ENCODE peak calls at places on chromosomes 5 and 9, in four cellular contexts. One of them, this sample, is unnamed.
A peak's percentile ranks its signal among the peaks of the same experiment; 100 is the strongest.

GRCh38 chr5:107430077-107430625 is 240.6 kb downstream of the EFNA5 start:
- DNase-seq in GM12878: no peak
- DNase-seq in HepG2: no peak
- DNase-seq in H1: no peak
- DNase-seq in this sample: no peak

GRCh38 chr5:36883894-36884462 is 7.4 kb downstream of the NIPBL start:
- DNase-seq in GM12878: no peak
- DNase-seq in HepG2: no peak
- DNase-seq in H1: no peak
- DNase-seq in this sample: no peak

GRCh38 chr5:145681686-145682085 is 153.5 kb downstream of the PRELID2 start:
- DNase-seq in GM12878: peak; percentile 32
- DNase-seq in HepG2: peak; percentile 83
- DNase-seq in H1: no peak
- DNase-seq in this sample: peak; percentile 27

GRCh38 chr9:84121991-84122523 is 141.5 kb downstream of the RMI1 start:
- DNase-seq in GM12878: no peak
- DNase-seq in HepG2: no peak
- DNase-seq in H1: no peak
- DNase-seq in this sample: no peak

GRCh38 chr9:124482431-124483031 is 24.7 kb downstream of the NR5A1 start:
- DNase-seq in GM12878: no peak
- DNase-seq in HepG2: no peak
- DNase-seq in H1: no peak
- DNase-seq in this sample: no peak

GRCh38 chr9:109086221-109086620 is 33.5 kb downstream of the TMEM245 start:
- DNase-seq in GM12878: peak; percentile 38
- DNase-seq in HepG2: no peak
- DNase-seq in H1: no peak
- DNase-seq in this sample: no peak

GRCh38 chr9:136978073-136978864 is 965 bp downstream of the PTGDS start:
- DNase-seq in GM12878: no peak
- DNase-seq in HepG2: no peak
- DNase-seq in H1: peak; percentile 68
- DNase-seq in this sample: peak; percentile 49

GRCh38 chr5:69484891-69485290 is 7.7 kb upstream of the OCLN start:
- DNase-seq in GM12878: no peak
- DNase-seq in HepG2: peak; percentile 24
- DNase-seq in H1: no peak
- DNase-seq in this sample: no peak

GRCh38 chr5:56195016-56195415 is 38.1 kb downstream of the ANKRD55 start:
- DNase-seq in GM12878: no peak
- DNase-seq in HepG2: no peak
- DNase-seq in H1: no peak
- DNase-seq in this sample: no peak

GRCh38 chr9:96447406-96447805 is 2.6 kb upstream of the HABP4 start:
- DNase-seq in GM12878: no peak
- DNase-seq in HepG2: no peak
- DNase-seq in H1: no peak
- DNase-seq in this sample: no peak

GRCh38 chr5:139768802-139769465 is 26.7 kb upstream of the PSD2 start:
- DNase-seq in GM12878: no peak
- DNase-seq in HepG2: no peak
- DNase-seq in H1: no peak
- DNase-seq in this sample: no peak

GRCh38 chr9:98572054-98572627 is 136.6 kb downstream of the GABBR2 start:
- DNase-seq in GM12878: no peak
- DNase-seq in HepG2: no peak
- DNase-seq in H1: no peak
- DNase-seq in this sample: no peak

GRCh38 chr5:123809594-123810172 is 297.7 kb downstream of the CSNK1G3 start:
- DNase-seq in GM12878: no peak
- DNase-seq in HepG2: no peak
- DNase-seq in H1: no peak
- DNase-seq in this sample: no peak

GRCh38 chr5:2738156-2738699 is 13.2 kb downstream of the IRX2 start:
- DNase-seq in GM12878: no peak
- DNase-seq in HepG2: no peak
- DNase-seq in H1: no peak
- DNase-seq in this sample: no peak

GRCh38 chr5:91166040-91166807 is 216.9 kb downstream of the ARRDC3 start:
- DNase-seq in GM12878: no peak
- DNase-seq in HepG2: no peak
- DNase-seq in H1: no peak
- DNase-seq in this sample: no peak

GRCh38 chr5:77282337-77283027 is 72.0 kb downstream of the PDE8B start:
- DNase-seq in GM12878: no peak
- DNase-seq in HepG2: no peak
- DNase-seq in H1: no peak
- DNase-seq in this sample: no peak

GRCh38 chr5:97297063-97297715 is 114.1 kb upstream of the RIOK2 start:
- DNase-seq in GM12878: peak; percentile 11
- DNase-seq in HepG2: peak; percentile 70
- DNase-seq in H1: peak; percentile 21
- DNase-seq in this sample: peak; percentile 36

GRCh38 chr5:1488882-1489680 is 34.7 kb downstream of the LPCAT1 start:
- DNase-seq in GM12878: peak; percentile 77
- DNase-seq in HepG2: no peak
- DNase-seq in H1: no peak
- DNase-seq in this sample: no peak

GRCh38 chr9:96574931-96575351 is 44.7 kb downstream of the CDC14B start:
- DNase-seq in GM12878: no peak
- DNase-seq in HepG2: peak; percentile 56
- DNase-seq in H1: no peak
- DNase-seq in this sample: no peak

GRCh38 chr9:94289691-94290090 is 30.6 kb downstream of the ZNF169 start:
- DNase-seq in GM12878: no peak
- DNase-seq in HepG2: no peak
- DNase-seq in H1: no peak
- DNase-seq in this sample: no peak

GRCh38 chr9:129860653-129861446 is 25.6 kb downstream of the USP20 start:
- DNase-seq in GM12878: no peak
- DNase-seq in HepG2: no peak
- DNase-seq in H1: no peak
- DNase-seq in this sample: no peak

GRCh38 chr5:94690778-94691177 is 72.3 kb downstream of the SLF1 start:
- DNase-seq in GM12878: no peak
- DNase-seq in HepG2: no peak
- DNase-seq in H1: no peak
- DNase-seq in this sample: no peak

GRCh38 chr5:157559301-157559700 is 16.3 kb downstream of the ADAM19 start:
- DNase-seq in GM12878: no peak
- DNase-seq in HepG2: no peak
- DNase-seq in H1: no peak
- DNase-seq in this sample: no peak

GRCh38 chr5:16844952-16845351 is 91.1 kb downstream of the MYO10 start:
- DNase-seq in GM12878: no peak
- DNase-seq in HepG2: no peak
- DNase-seq in H1: no peak
- DNase-seq in this sample: no peak

GRCh38 chr9:34691556-34691955 is 480 bp upstream of the CCL19 start:
- DNase-seq in GM12878: no peak
- DNase-seq in HepG2: no peak
- DNase-seq in H1: no peak
- DNase-seq in this sample: no peak

GRCh38 chr5:65029178-65029577 is 260.4 kb downstream of the CWC27 start:
- DNase-seq in GM12878: no peak
- DNase-seq in HepG2: no peak
- DNase-seq in H1: no peak
- DNase-seq in this sample: no peak

GRCh38 chr9:108257387-108257786 is 598.4 kb downstream of the ACTL7B start:
- DNase-seq in GM12878: no peak
- DNase-seq in HepG2: no peak
- DNase-seq in H1: no peak
- DNase-seq in this sample: no peak

GRCh38 chr5:10797246-10797645 is 36.2 kb upstream of the DAP start:
- DNase-seq in GM12878: no peak
- DNase-seq in HepG2: no peak
- DNase-seq in H1: no peak
- DNase-seq in this sample: no peak

GRCh38 chr5:113250341-113250953 is 184.3 kb downstream of the TSSK1B start:
- DNase-seq in GM12878: no peak
- DNase-seq in HepG2: no peak
- DNase-seq in H1: no peak
- DNase-seq in this sample: no peak

GRCh38 chr9:92590386-92590785 is 54.6 kb upstream of the ECM2 start:
- DNase-seq in GM12878: no peak
- DNase-seq in HepG2: no peak
- DNase-seq in H1: no peak
- DNase-seq in this sample: no peak

GRCh38 chr5:84494453-84494852 is 109.8 kb upstream of the EDIL3 start:
- DNase-seq in GM12878: no peak
- DNase-seq in HepG2: no peak
- DNase-seq in H1: no peak
- DNase-seq in this sample: no peak

GRCh38 chr9:110912701-110913291 is 125.5 kb downstream of the LPAR1 start:
- DNase-seq in GM12878: no peak
- DNase-seq in HepG2: no peak
- DNase-seq in H1: no peak
- DNase-seq in this sample: no peak

GRCh38 chr9:21110708-21111576 is 30.7 kb downstream of the IFNW1 start:
- DNase-seq in GM12878: peak; percentile 44
- DNase-seq in HepG2: peak; percentile 61
- DNase-seq in H1: no peak
- DNase-seq in this sample: peak; percentile 74
- TF ChIP-seq SUZ12 in GM12878: no peak
- TF ChIP-seq SUZ12 in HepG2: no peak
- TF ChIP-seq SUZ12 in H1: no peak
- TF ChIP-seq SUZ12 in this sample: no peak

DNA sequence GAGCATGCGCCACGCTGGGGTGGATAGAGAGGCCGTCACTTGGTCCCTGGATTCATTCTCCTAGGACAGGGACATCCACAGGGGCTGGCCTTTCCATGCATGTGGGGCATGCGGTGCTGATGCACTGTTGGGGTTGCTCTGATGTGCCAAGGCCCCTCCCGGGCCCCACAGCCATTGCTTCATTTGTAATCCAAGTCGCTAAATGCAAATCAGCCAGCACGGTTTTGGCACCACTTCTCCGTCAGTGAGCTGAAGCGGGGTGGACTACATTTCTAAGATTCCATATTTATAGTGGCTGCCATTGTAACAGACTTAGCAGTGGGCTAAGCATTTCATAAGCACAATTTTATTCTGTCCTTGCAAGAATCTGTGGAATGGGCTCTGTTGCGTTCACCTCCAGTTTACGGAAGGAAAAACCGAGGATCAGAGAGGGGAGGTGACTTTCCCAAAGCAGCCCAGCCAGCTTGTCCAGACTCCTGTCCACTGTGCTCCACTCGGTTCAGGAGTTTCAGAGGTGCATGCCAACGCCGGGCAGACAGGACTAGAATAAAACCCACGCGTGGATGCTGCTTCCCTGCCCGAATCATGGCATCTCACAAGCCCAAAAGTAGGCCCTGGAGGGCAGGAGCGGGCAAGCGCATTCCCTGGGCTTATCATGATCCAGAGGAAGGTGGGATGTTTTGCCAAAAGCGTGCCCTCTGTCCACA is 102.6 kb upstream of the COL5A1 start:
- DNase-seq in GM12878: no peak
- DNase-seq in HepG2: no peak
- DNase-seq in H1: no peak
- DNase-seq in this sample: no peak
- TF ChIP-seq YY1 in GM12878: no peak
- TF ChIP-seq YY1 in HepG2: no peak
- TF ChIP-seq YY1 in H1: no peak
- TF ChIP-seq YY1 in this sample: no peak

GRCh38 chr9:16442622-16443021 is 427.8 kb downstream of the BNC2 start:
- DNase-seq in GM12878: no peak
- DNase-seq in HepG2: no peak
- DNase-seq in H1: peak; percentile 25
- DNase-seq in this sample: no peak

GRCh38 chr9:16450043-16450442 is 420.4 kb downstream of the BNC2 start:
- DNase-seq in GM12878: no peak
- DNase-seq in HepG2: no peak
- DNase-seq in H1: no peak
- DNase-seq in this sample: no peak

GRCh38 chr9:16450578-16450977 is 419.9 kb downstream of the BNC2 start:
- DNase-seq in GM12878: no peak
- DNase-seq in HepG2: no peak
- DNase-seq in H1: no peak
- DNase-seq in this sample: no peak

GRCh38 chr9:16449331-16449730 is 421.1 kb downstream of the BNC2 start:
- DNase-seq in GM12878: no peak
- DNase-seq in HepG2: no peak
- DNase-seq in H1: no peak
- DNase-seq in this sample: no peak

GRCh38 chr9:16445141-16445920 is 425.1 kb downstream of the BNC2 start:
- DNase-seq in GM12878: no peak
- DNase-seq in HepG2: peak; percentile 0
- DNase-seq in H1: no peak
- DNase-seq in this sample: no peak
- TF ChIP-seq SUZ12 in GM12878: no peak
- TF ChIP-seq SUZ12 in HepG2: no peak
- TF ChIP-seq SUZ12 in H1: no peak
- TF ChIP-seq SUZ12 in this sample: no peak

GRCh38 chr9:77750981-77751340 is 102.8 kb upstream of the GNA14 start:
- DNase-seq in GM12878: no peak
- DNase-seq in HepG2: no peak
- DNase-seq in H1: no peak
- DNase-seq in this sample: no peak

GRCh38 chr9:77753183-77753582 is 105.1 kb upstream of the GNA14 start:
- DNase-seq in GM12878: no peak
- DNase-seq in HepG2: no peak
- DNase-seq in H1: no peak
- DNase-seq in this sample: no peak

GRCh38 chr9:77750284-77750683 is 102.2 kb upstream of the GNA14 start:
- DNase-seq in GM12878: no peak
- DNase-seq in HepG2: no peak
- DNase-seq in H1: no peak
- DNase-seq in this sample: no peak

GRCh38 chr9:77752566-77752965 is 104.4 kb upstream of the GNA14 start:
- DNase-seq in GM12878: no peak
- DNase-seq in HepG2: no peak
- DNase-seq in H1: no peak
- DNase-seq in this sample: no peak

DNA sequence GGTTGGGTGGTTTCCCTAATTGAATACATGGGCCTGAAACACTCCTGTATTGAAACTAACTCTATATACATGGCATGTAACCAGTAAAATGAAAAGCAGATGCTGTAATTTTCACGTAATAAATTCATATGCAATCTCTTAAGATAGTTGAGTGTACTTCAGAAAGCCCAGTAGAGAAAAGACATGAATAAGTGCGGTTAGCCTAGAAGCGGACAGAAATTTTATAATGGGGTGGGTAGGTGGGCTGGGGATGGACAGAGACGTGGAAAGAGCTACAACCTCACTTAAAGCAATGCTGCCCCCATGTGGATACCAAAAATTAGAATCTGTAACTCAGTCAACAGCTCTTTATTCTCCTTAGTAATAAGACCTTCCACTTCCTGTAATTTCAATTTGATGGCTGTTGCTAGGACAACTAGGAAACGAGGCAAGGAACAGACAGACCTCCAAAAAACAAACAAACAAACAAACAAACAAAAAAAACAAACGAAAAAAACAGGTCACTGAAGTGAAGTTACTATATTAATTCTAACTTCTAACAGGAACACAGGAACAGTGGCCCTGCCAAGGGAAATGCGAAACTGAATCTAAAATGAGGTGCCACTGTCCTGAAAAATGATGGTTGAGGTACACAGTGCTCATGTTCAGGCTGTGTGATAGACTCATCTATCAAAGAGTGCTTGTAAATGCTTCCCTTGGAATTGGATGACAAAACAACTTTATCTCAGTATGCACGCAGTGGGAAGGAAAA is 103.4 kb upstream of the GNA14 start:
- DNase-seq in GM12878: no peak
- DNase-seq in HepG2: peak; percentile 35
- DNase-seq in H1: no peak
- DNase-seq in this sample: peak; percentile 57
- TF ChIP-seq YY1 in GM12878: no peak
- TF ChIP-seq YY1 in HepG2: no peak
- TF ChIP-seq YY1 in H1: no peak
- TF ChIP-seq YY1 in this sample: no peak